ENCODE peak calls at places on chromosomes 5 and 9, in six cellular contexts. E is lower leg skin, V is anterior cingulate cortex, D is D341Med, B is GM04504, U is PC-9. Q is an unnamed sample.

GRCh38 chr9:137221477-137222111 is 446 bp downstream of the RNF208 start:
- DNase-seq in E (no peak), V (no peak), D (no peak), B (no peak), U (no peak), Q (peak)

GRCh38 chr9:126156898-126157297 is 169.7 kb upstream of the MVB12B start:
- DNase-seq in E (peak), V (no peak), D (no peak), B (no peak), U (no peak), Q (no peak)

GRCh38 chr9:967851-968641 is 8.4 kb upstream of the DMRT3 start:
- DNase-seq in E (peak), V (no peak), D (no peak), B (no peak), U (no peak), Q (peak)

GRCh38 chr5:68333649-68334549 is 118.3 kb downstream of the PIK3R1 start:
- DNase-seq in E (no peak), V (no peak), D (no peak), B (peak), U (peak), Q (no peak)

GRCh38 chr5:151067632-151068031 is 13.2 kb downstream of the TNIP1 start:
- DNase-seq in E (no peak), V (no peak), D (no peak), B (no peak), U (no peak), Q (no peak)

GRCh38 chr5:151039665-151040064 is 19.3 kb downstream of the GPX3 start:
- DNase-seq in E (no peak), V (no peak), D (no peak), B (no peak), U (no peak), Q (no peak)

GRCh38 chr9:83981126-83981871 is 694 bp downstream of the RMI1 start:
- DNase-seq in E (no peak), V (no peak), D (no peak), B (no peak), U (no peak), Q (peak)

GRCh38 chr5:68459093-68459492 is 243.5 kb downstream of the PIK3R1 start:
- DNase-seq in E (no peak), V (no peak), D (no peak), B (no peak), U (no peak), Q (no peak)

GRCh38 chr9:104071589-104071988 is 22.5 kb upstream of the SMC2 start:
- DNase-seq in E (no peak), V (no peak), D (no peak), B (no peak), U (no peak), Q (no peak)

GRCh38 chr5:98482321-98483111 is 290.9 kb upstream of the RGMB start:
- DNase-seq in E (no peak), V (no peak), D (no peak), B (no peak), U (no peak), Q (no peak)

GRCh38 chr9:109253241-109253636 is 67.6 kb downstream of the EPB41L4B start:
- DNase-seq in E (no peak), V (no peak), D (no peak), B (no peak), U (no peak), Q (no peak)

GRCh38 chr5:141916522-141916921 is 7.1 kb upstream of the DELE1 start:
- DNase-seq in E (no peak), V (no peak), D (no peak), B (no peak), U (no peak), Q (no peak)

GRCh38 chr5:141412853-141413539 is at the start of gene PCDHGA10:
- DNase-seq in E (no peak), V (no peak), D (no peak), B (no peak), U (peak), Q (peak)

GRCh38 chr5:77852514-77853352 is 76.6 kb upstream of the TBCA start:
- DNase-seq in E (no peak), V (peak), D (no peak), B (no peak), U (no peak), Q (peak)

GRCh38 chr5:154366353-154366752 is 79.4 kb upstream of the SAP30L start:
- DNase-seq in E (no peak), V (no peak), D (no peak), B (no peak), U (no peak), Q (no peak)

GRCh38 chr5:56455417-56455816 is 222.3 kb upstream of the ANKRD55 start:
- DNase-seq in E (no peak), V (no peak), D (no peak), B (no peak), U (no peak), Q (no peak)

GRCh38 chr5:144812770-144813169 is 642.1 kb downstream of the KCTD16 start:
- DNase-seq in E (no peak), V (no peak), D (no peak), B (peak), U (no peak), Q (no peak)

GRCh38 chr9:119302988-119303698 is 66.1 kb downstream of the BRINP1 start:
- DNase-seq in E (no peak), V (no peak), D (no peak), B (no peak), U (no peak), Q (no peak)

GRCh38 chr5:128015978-128016377 is 67.6 kb upstream of the SLC12A2 start:
- DNase-seq in E (no peak), V (no peak), D (no peak), B (no peak), U (no peak), Q (no peak)

GRCh38 chr5:172642511-172642910 is 1.4 kb downstream of the NEURL1B start:
- DNase-seq in E (no peak), V (no peak), D (no peak), B (no peak), U (no peak), Q (no peak)

GRCh38 chr5:131795879-131796792 is 681 bp downstream of the FNIP1 start:
- DNase-seq in E (peak), V (peak), D (peak), B (no peak), U (peak), Q (peak)

GRCh38 chr5:142387022-142387682 is 62.3 kb upstream of the SPRY4 start:
- DNase-seq in E (no peak), V (no peak), D (no peak), B (no peak), U (no peak), Q (no peak)

GRCh38 chr9:136189394-136190236 is 15.3 kb downstream of the LHX3 start:
- DNase-seq in E (no peak), V (no peak), D (peak), B (no peak), U (no peak), Q (peak)